ENCODE peak calls at places on chromosomes 5 and 9, in six cellular contexts. T, X, D, Q, Z and A are unnamed samples.

GRCh38 chr5:150558088-150558621 is 50.2 kb downstream of the NDST1 start:
- DNase-seq in T (no peak), Q (no peak), X (no peak), D (no peak), Z (no peak), A (no peak)

GRCh38 chr5:82365744-82366228 is 87.6 kb upstream of the RPS23 start:
- DNase-seq in T (no peak), Q (peak; percentile 53), D (peak; percentile 70), X (no peak), Z (no peak), A (no peak)

GRCh38 chr5:180129291-180130190 is 58.0 kb upstream of the RNF130 start:
- DNase-seq in D (no peak), X (no peak), Z (no peak), T (no peak), Q (no peak), A (no peak)

GRCh38 chr5:15574806-15575205 is 74.8 kb downstream of the FBXL7 start:
- DNase-seq in X (no peak), T (no peak), D (peak; percentile 81), Q (no peak), Z (no peak), A (no peak)

GRCh38 chr9:136807281-136808074 is at the start of gene RABL6:
- DNase-seq in X (peak; percentile 82), Z (peak; percentile 96), T (peak; percentile 88), D (peak; percentile 56), Q (peak; percentile 75), A (peak; percentile 75)

GRCh38 chr5:1540166-1540565 is 16.4 kb upstream of the LPCAT1 start:
- DNase-seq in T (no peak), Q (no peak), X (no peak), D (no peak), Z (no peak), A (no peak)

GRCh38 chr9:137757613-137758029 is 120.0 kb upstream of the CACNA1B start:
- DNase-seq in X (peak; percentile 19), Q (peak; percentile 89), D (peak; percentile 84), T (no peak), Z (no peak), A (no peak)

GRCh38 chr5:73229271-73229670 is 56.3 kb downstream of the TMEM174 start:
- DNase-seq in D (peak; percentile 94), X (no peak), T (no peak), Q (peak; percentile 80), Z (no peak), A (no peak)

GRCh38 chr9:133107961-133108793 is 12.9 kb downstream of the RALGDS start:
- DNase-seq in X (no peak), Q (no peak), Z (no peak), T (no peak), D (no peak), A (no peak)

GRCh38 chr5:75721573-75721972 is 4.3 kb upstream of the POC5 start:
- DNase-seq in D (no peak), Q (no peak), X (no peak), Z (no peak), T (no peak), A (no peak)

GRCh38 chr9:119050281-119050680 is 319.0 kb downstream of the BRINP1 start:
- DNase-seq in T (no peak), D (peak; percentile 9), X (no peak), Z (no peak), Q (no peak), A (no peak)